ENCODE peak calls at places on chromosomes 7 and 10, in five cellular contexts. Y, O, X, L and E are unnamed samples.

GRCh38 chr7:95469850-95470249 is 15.9 kb upstream of the ASB4 start:
- DNase-seq in Y (no peak), O (no peak), X (no peak), L (peak), E (no peak)

GRCh38 chr10:6786579-6787031 is 206.5 kb upstream of the PRKCQ start:
- DNase-seq in Y (no peak), O (no peak), X (peak), L (peak), E (no peak)

GRCh38 chr10:91185239-91185875 is 35.1 kb upstream of the PCGF5 start:
- DNase-seq in Y (no peak), O (no peak), X (peak), L (no peak), E (no peak)

GRCh38 chr7:85239114-85239513 is 52.3 kb upstream of the SEMA3D start:
- DNase-seq in Y (no peak), O (no peak), X (no peak), L (peak), E (no peak)

GRCh38 chr10:7248148-7248547 is 162.7 kb downstream of the SFMBT2 start:
- DNase-seq in Y (no peak), O (no peak), X (no peak), L (no peak), E (no peak)

GRCh38 chr10:5644930-5645329 is 21.5 kb downstream of the ASB13 start:
- DNase-seq in Y (no peak), O (no peak), X (no peak), L (no peak), E (no peak)

GRCh38 chr7:116687801-116688201 is 15.8 kb downstream of the MET start:
- DNase-seq in Y (no peak), O (peak), X (peak), L (peak), E (no peak)

GRCh38 chr10:102113956-102114857 is 6.0 kb downstream of the LDB1 start:
- DNase-seq in Y (no peak), O (no peak), X (no peak), L (no peak), E (no peak)

GRCh38 chr10:35306852-35307251 is 29.5 kb upstream of the CCNY start:
- DNase-seq in Y (no peak), O (no peak), X (no peak), L (no peak), E (peak)

GRCh38 chr7:132161231-132161915 is 414.9 kb downstream of the PLXNA4 start:
- DNase-seq in Y (no peak), O (no peak), X (no peak), L (no peak), E (no peak)

GRCh38 chr7:73570977-73571376 is 7.4 kb downstream of the TBL2 start:
- DNase-seq in Y (no peak), O (no peak), X (no peak), L (no peak), E (no peak)

GRCh38 chr10:17229967-17230682 is 2.1 kb downstream of the VIM start:
- DNase-seq in Y (peak), O (no peak), X (peak), L (peak), E (peak)

GRCh38 chr7:18087031-18087686 is 59.5 kb upstream of the PRPS1L1 start:
- DNase-seq in Y (no peak), O (no peak), X (no peak), L (no peak), E (no peak)

GRCh38 chr10:77144664-77145063 is 492.9 kb downstream of the KCNMA1 start:
- DNase-seq in Y (no peak), O (no peak), X (no peak), L (no peak), E (no peak)

GRCh38 chr7:128796325-128796724 is 4.6 kb downstream of the CCDC136 start:
- DNase-seq in Y (no peak), O (no peak), X (no peak), L (no peak), E (no peak)

GRCh38 chr10:94630017-94630688 is 53.4 kb upstream of the CYP2C18 start:
- DNase-seq in Y (no peak), O (peak), X (no peak), L (peak), E (no peak)

GRCh38 chr7:96996111-96996936 is 9.0 kb upstream of the DLX6 start:
- DNase-seq in Y (no peak), O (no peak), X (no peak), L (peak), E (no peak)

GRCh38 chr7:29139796-29140195 is 6.5 kb downstream of the CPVL start:
- DNase-seq in Y (no peak), O (no peak), X (peak), L (no peak), E (no peak)

GRCh38 chr7:116540743-116541142 is 15.9 kb downstream of the CAV1 start:
- DNase-seq in Y (no peak), O (no peak), X (no peak), L (no peak), E (no peak)

GRCh38 chr10:93554760-93555432 is 11.6 kb upstream of the FFAR4 start:
- DNase-seq in Y (no peak), O (peak), X (peak), L (peak), E (no peak)

GRCh38 chr10:33204049-33204448 is 130.4 kb downstream of the NRP1 start:
- DNase-seq in Y (no peak), O (no peak), X (no peak), L (no peak), E (no peak)

GRCh38 chr10:109205929-109206585 is 717.3 kb downstream of the XPNPEP1 start:
- DNase-seq in Y (no peak), O (peak), X (peak), L (peak), E (peak)

GRCh38 chr10:25232229-25232628 is 57.4 kb downstream of the GPR158 start:
- DNase-seq in Y (no peak), O (no peak), X (no peak), L (no peak), E (no peak)

GRCh38 chr7:74058486-74058885 is 25.1 kb upstream of the LIMK1 start:
- DNase-seq in Y (no peak), O (no peak), X (no peak), L (no peak), E (no peak)

GRCh38 chr7:74033372-74034311 is 5.7 kb downstream of the ELN start:
- DNase-seq in Y (no peak), O (no peak), X (no peak), L (no peak), E (no peak)

GRCh38 chr7:6649241-6649961 is 12.3 kb downstream of the ZNF316 start:
- DNase-seq in Y (no peak), O (no peak), X (no peak), L (no peak), E (no peak)

GRCh38 chr10:89337493-89337892 is 9.7 kb downstream of the IFIT3 start:
- DNase-seq in Y (no peak), O (no peak), X (peak), L (peak), E (peak)
- H3K27ac ChIP-seq in Y (no peak), O (no peak), X (peak), L (no peak), E (peak)

DNA sequence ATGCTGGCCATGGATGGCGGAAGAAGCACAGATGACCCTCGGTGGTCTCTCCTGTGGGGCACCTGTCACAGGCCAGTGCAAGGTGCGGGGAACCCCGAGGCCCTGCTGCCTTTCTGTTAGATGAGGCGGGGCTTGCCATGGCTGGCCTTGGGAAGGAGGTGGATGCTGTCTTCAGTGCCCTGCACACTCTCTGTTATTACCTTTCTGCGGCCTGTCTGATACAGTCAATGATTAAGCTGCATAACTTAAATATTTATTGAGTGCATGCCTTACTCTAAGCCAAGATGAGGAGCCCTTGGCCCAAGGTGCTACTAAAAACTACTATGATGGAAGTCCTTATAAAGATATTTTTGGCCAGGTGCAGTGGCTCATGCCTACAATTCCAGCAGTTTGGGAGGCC is 36.7 kb upstream of the MNX1 start:
- DNase-seq in Y (no peak), O (no peak), X (no peak), L (no peak), E (no peak)
- H3K27ac ChIP-seq in Y (no peak), O (no peak), X (no peak), L (no peak), E (peak)

GRCh38 chr7:45978731-45979211 is 57.7 kb upstream of the IGFBP3 start:
- DNase-seq in Y (no peak), O (no peak), X (no peak), L (peak), E (no peak)
- H3K27ac ChIP-seq in Y (no peak), O (peak), X (peak), L (no peak), E (peak)

GRCh38 chr10:118128675-118129074 is 81.9 kb upstream of the RAB11FIP2 start:
- DNase-seq in Y (no peak), O (no peak), X (no peak), L (no peak), E (no peak)
- H3K27ac ChIP-seq in Y (no peak), O (no peak), X (no peak), L (no peak), E (no peak)

DNA sequence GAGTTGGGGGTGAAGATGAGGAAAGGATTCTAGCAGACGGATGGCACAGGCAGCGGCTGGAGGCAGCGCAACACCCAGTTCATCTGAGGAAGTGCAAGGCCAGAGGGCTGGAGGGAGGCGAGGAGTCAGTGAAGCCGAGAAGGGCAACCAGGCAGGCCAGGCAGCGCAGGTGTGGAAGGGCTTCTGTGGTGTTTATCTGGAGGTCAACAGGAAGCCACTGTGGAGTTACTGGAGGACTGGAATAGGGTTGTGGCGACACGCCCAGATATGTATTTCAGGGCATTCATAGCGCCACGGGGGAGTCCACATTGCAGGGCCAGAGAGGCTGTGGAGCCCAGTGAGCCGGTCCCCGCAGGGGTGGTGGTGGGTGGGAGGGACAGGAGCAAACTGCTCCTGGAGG is 150.6 kb downstream of the CDH23 start:
- DNase-seq in Y (no peak), O (no peak), X (no peak), L (no peak), E (no peak)
- H3K27ac ChIP-seq in Y (no peak), O (no peak), X (peak), L (no peak), E (no peak)

DNA sequence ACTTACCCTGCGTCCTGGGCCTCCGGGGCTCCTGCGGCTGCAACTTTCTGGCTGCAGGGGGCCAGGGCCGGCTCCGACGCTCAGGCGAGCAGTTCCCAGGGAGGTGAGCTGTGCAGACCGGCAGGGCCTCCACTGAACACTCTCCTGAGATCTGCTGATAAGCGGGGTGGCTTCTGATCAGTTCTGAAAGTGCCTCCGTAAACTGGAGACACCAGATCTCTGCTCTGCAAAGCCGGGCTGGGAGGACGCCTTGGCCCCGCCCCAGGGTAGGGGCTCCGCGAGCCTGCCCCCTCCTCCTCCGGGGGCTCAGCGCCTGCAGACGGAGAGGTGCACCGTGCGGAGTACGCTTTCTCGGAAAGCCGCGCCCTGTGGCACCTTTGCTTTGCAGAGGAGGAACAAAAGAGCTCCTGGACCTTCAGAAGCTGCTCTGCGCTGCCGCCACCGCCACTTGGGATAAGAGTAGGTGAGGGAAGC is 141.3 kb upstream of the VKORC1L1 start:
- DNase-seq in Y (no peak), O (no peak), X (peak), L (peak), E (no peak)
- H3K27ac ChIP-seq in Y (no peak), O (no peak), X (no peak), L (no peak), E (no peak)

GRCh38 chr10:3173173-3173878 is 744 bp upstream of the PITRM1 start:
- DNase-seq in Y (no peak), O (no peak), X (no peak), L (no peak), E (no peak)
- H3K27ac ChIP-seq in Y (no peak), O (no peak), X (no peak), L (no peak), E (peak)